ENCODE peak calls at places on chromosomes 3 and 15, in five cellular contexts. T is fibroblast of villous mesenchyme, X is fibroblast of lung, L is HFFc6, M is heart right ventricle. Z is an unnamed sample.

GRCh38 chr3:176633511-176633910 is 563.8 kb downstream of the TBL1XR1 start:
- DNase-seq in X (no peak), T (no peak), L (no peak), M (no peak), Z (no peak)

GRCh38 chr15:63917588-63918316 is 84.0 kb upstream of the HERC1 start:
- DNase-seq in M (no peak), L (no peak), X (no peak), T (no peak), Z (no peak)

GRCh38 chr3:127754411-127755304 is 67.7 kb downstream of the MGLL start:
- DNase-seq in M (no peak), X (no peak), T (no peak), L (no peak), Z (no peak)

GRCh38 chr3:125644036-125645025 is 49.0 kb upstream of the OSBPL11 start:
- DNase-seq in T (peak), M (peak), X (no peak), L (no peak), Z (peak)

GRCh38 chr15:55902975-55903374 is 90.4 kb downstream of the NEDD4 start:
- DNase-seq in X (peak), M (no peak), T (no peak), L (no peak), Z (no peak)

GRCh38 chr3:127961124-127961523 is 46.1 kb downstream of the KBTBD12 start:
- DNase-seq in L (no peak), T (no peak), X (no peak), M (no peak), Z (no peak)

GRCh38 chr3:139455855-139456254 is 20.5 kb downstream of the RBP2 start:
- DNase-seq in M (no peak), X (no peak), T (no peak), L (no peak), Z (no peak)

GRCh38 chr3:97942801-97943546 is 29.3 kb downstream of the RIOX2 start:
- DNase-seq in L (no peak), T (no peak), X (no peak), M (no peak), Z (no peak)

GRCh38 chr3:190718691-190719090 is 143.8 kb downstream of the GMNC start:
- DNase-seq in X (peak), M (no peak), L (peak), T (peak), Z (peak)

GRCh38 chr3:194688207-194688711 is 2.6 kb downstream of the FAM43A start:
- DNase-seq in T (peak), L (no peak), X (peak), M (peak), Z (peak)

GRCh38 chr15:80163217-80163616 is 10.4 kb downstream of the FAH start:
- DNase-seq in M (no peak), T (no peak), L (no peak), X (no peak), Z (no peak)

GRCh38 chr15:89801471-89802205 is 13.0 kb downstream of the ANPEP start:
- DNase-seq in L (no peak), X (no peak), M (no peak), T (no peak), Z (no peak)

GRCh38 chr3:136852180-136852579 is 9.8 kb upstream of the NCK1 start:
- DNase-seq in T (no peak), X (no peak), M (no peak), L (no peak), Z (no peak)

GRCh38 chr3:101724329-101725191 is at the start of gene CEP97:
- DNase-seq in X (peak), L (peak), M (peak), T (peak), Z (peak)

GRCh38 chr15:70099966-70100494 is 2.3 kb upstream of the TLE3 start:
- DNase-seq in X (peak), M (no peak), L (no peak), T (no peak), Z (no peak)

GRCh38 chr15:70098461-70099166 is 897 bp upstream of the TLE3 start:
- DNase-seq in T (peak), X (peak), L (no peak), M (no peak), Z (peak)

GRCh38 chr15:70098170-70098460 is 398 bp upstream of the TLE3 start:
- DNase-seq in L (no peak), M (no peak), T (no peak), X (no peak), Z (no peak)

GRCh38 chr15:70100495-70101331 is 3.0 kb upstream of the TLE3 start:
- DNase-seq in L (no peak), T (peak), M (no peak), X (peak), Z (peak)

DNA sequence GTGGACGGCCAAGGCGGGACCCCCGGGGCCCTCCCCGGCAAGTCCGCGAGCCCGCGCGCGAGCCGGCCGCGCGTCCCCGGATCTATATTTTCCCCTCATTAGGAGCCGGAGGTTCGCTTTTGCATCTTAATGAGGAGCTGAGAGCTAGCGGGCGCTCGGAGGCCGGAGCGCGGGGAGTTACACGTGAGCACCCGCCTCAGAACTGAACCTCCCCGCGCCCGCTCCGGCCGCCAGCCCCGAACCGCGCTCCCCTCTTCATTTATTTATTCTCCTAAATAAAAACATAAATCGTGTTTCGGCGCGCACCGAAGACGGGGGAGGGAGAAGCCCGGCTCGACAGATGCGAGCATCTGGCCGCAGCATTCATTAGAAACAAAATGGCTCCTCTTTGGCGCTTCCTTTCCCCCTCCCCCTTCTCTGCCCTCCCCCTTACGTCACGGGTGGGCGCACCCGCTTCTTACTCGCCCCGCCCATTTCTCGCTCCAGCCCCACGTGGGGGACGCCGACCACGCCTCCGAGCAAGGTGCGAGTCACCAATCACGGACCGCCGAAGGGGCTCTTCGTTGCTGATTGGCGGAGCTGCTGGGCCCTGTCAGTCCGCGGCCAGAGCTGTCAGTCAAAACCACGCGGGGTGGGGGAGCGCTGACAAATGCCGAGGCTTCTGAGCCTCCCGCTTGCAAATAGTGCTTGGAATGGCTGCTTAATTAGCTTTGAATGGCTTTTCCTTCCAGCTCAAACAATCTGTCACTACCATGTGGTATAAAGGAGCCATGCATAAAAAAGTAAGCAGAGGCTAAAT is 1.6 kb upstream of the TLE3 start:
- DNase-seq in X (peak), T (peak), L (peak), M (peak), Z (peak)
- TF ChIP-seq CTCF in X (no peak), T (no peak), L (no peak), M (no peak), Z (no peak)

GRCh38 chr15:65289261-65289854 is 2.7 kb upstream of the PARP16 start:
- DNase-seq in M (no peak), T (no peak), L (no peak), X (no peak), Z (no peak)

GRCh38 chr15:65286069-65286703 is 497 bp downstream of the PARP16 start:
- DNase-seq in T (peak), X (peak), L (no peak), M (no peak), Z (peak)

GRCh38 chr15:65285291-65286068 is 1.2 kb downstream of the PARP16 start:
- DNase-seq in M (no peak), X (peak), T (peak), L (peak), Z (peak)

GRCh38 chr15:65287515-65287845 is 797 bp upstream of the PARP16 start:
- DNase-seq in M (no peak), T (no peak), L (no peak), X (no peak), Z (no peak)

DNA sequence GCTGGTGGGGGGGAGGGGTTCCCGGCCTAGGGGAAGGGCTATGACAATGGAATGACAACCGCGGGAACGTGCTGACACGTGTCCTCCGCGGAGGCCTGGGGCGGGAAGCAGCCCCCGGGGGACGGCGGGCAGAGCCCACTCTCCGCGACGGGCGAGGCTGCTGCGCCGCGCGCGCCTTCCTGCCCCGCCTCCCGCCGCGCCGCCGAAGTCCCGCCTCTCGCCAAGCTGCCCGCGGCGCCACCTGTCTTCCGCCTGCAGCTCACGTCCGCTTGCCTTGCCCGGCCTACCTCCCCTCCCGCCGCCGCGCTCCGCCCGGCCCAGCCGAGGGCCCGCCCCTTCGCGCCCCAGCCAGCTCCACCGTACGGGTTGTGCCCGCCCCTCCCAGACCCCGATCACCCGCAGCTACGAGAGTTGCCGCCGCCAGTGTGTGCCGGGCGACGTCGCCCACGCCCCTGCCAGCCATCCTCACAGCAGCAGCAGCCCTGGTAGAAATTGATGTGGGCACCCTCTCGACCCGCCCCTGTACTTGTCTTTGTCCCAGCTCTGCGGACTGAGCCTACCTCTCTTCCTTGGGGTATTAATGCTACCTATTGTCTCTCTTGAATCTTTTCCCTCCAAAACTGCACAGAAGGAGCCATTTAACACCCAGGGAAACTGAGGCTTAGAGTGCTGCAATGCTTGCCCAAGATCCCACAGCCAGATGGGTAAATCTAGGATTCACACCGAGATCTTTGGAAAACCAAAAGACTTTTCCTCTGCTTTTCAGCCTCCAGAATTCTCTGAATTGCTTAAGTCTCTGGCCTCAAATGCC is at the start of gene PARP16:
- DNase-seq in L (peak), X (peak), M (peak), T (peak), Z (peak)
- TF ChIP-seq CTCF in L (peak), X (peak), M (peak), T (peak), Z (no peak)

GRCh38 chr3:187325632-187326031 is 34.1 kb upstream of the MASP1 start:
- DNase-seq in X (no peak), L (no peak), T (no peak), M (no peak), Z (no peak)

GRCh38 chr3:187327827-187328226 is 36.3 kb upstream of the MASP1 start:
- DNase-seq in X (no peak), L (no peak), M (no peak), T (no peak), Z (no peak)

DNA sequence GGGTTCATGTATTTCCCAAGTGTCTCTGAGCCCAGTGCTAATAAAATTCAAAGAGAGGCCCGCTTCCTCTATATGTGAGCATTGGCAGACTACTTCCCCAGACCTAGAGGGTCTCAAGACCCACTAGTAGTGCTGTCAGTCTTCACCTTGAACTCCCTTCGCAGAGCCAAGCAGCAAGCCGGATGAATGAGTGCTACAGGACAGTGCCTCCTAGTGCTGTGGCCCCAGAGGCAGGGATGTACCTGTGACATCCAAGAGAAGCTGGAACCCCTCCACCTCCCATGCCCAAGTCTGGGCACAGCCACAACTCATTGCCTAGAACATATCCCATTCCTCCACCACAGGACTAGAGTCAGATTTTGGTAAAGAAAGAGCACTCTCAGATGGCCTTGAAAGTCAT is 37.2 kb upstream of the MASP1 start:
- DNase-seq in L (no peak), M (no peak), X (no peak), T (no peak), Z (no peak)
- TF ChIP-seq CTCF in L (no peak), M (no peak), X (no peak), T (no peak), Z (no peak)

GRCh38 chr3:69201658-69202057 is 79.3 kb upstream of the LMOD3 start:
- DNase-seq in L (no peak), M (no peak), X (no peak), T (no peak), Z (no peak)

GRCh38 chr3:69207036-69207435 is 84.6 kb upstream of the LMOD3 start:
- DNase-seq in M (no peak), L (no peak), X (no peak), T (no peak), Z (no peak)

GRCh38 chr3:69203631-69204314 is 81.4 kb upstream of the LMOD3 start:
- DNase-seq in T (no peak), X (no peak), L (no peak), M (no peak), Z (no peak)

GRCh38 chr3:69205385-69205784 is 83.0 kb upstream of the LMOD3 start:
- DNase-seq in T (no peak), X (no peak), M (no peak), L (no peak), Z (no peak)

GRCh38 chr3:69204315-69204957 is 82.0 kb upstream of the LMOD3 start:
- DNase-seq in X (peak), L (no peak), T (no peak), M (peak), Z (no peak)
- TF ChIP-seq CTCF in X (no peak), L (no peak), T (no peak), M (no peak), Z (no peak)

DNA sequence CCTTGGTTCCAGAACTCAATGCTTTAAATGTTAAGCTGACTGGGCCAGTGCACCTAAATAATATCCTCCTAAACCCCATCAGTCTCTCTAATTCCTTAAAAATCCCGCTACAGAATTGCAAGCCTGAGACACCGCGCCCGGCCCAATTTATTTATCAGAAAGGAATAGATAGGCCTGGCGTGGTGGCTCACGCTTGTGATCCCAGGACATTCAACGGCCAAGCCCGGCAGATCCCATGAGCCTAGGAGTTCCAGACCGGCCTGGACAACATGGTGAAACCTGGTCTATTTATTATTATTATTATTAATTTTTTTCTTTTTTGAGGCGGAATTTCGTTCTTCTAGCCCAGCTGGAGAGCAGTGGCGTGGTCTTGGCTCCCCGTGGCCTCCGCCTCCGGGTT is 28.0 kb upstream of the TUBGCP5 start:
- DNase-seq in X (no peak), M (no peak), L (no peak), T (no peak), Z (no peak)
- TF ChIP-seq CTCF in X (no peak), M (no peak), L (no peak), T (no peak), Z (no peak)

DNA sequence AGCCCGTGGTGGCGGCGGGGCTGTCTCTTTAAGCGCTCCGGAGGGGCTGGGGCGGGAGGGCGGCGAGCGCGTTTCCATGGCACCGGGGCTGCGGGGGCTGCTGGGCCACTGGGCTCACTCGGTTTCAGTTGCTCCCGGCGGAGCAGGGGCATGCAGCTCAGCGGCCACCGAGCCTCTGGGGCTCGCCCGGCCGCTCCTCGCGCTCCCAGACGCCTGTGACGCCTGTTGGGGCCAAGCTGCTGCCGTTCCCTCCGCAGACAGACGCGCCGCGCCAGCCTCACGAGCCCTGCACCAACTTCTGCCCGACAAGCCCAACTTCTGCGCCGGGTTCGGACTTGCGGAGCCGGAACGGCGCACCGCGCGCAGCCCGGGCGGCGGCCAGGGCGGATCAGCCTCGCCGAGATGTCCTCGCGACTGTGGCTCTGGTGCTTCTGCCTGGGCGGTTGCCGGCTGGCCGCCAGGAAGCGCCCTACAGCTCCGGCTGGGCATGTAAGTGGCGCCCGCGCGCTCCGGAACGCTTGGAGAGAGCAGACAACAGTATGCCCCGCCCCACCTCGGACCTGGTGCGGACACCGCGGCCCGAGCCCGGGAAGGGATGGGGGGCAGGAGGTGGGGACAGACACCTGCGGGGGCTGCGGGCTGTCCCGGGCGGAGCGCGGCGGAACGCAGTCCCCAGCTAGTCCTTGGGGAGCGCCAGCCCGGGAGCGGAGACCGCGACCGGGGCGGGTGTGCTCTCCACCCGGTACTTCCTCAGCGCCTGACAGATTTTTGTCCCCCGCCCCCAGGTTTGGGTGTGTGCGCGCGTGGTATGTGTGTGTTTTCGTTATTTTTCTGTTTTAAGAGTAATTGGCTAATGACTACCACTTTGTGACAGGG is 154.1 kb upstream of the GOLIM4 start:
- DNase-seq in L (peak), M (peak), X (peak), T (peak), Z (peak)
- TF ChIP-seq CTCF in L (peak), M (no peak), X (peak), T (peak), Z (peak)

GRCh38 chr3:171204942-171205341 is 178.4 kb upstream of the SLC2A2 start:
- DNase-seq in X (no peak), L (no peak), M (no peak), T (no peak), Z (peak)
- TF ChIP-seq CTCF in X (no peak), L (no peak), M (no peak), T (no peak), Z (no peak)

GRCh38 chr3:41101231-41101630 is 98.1 kb upstream of the CTNNB1 start:
- DNase-seq in X (no peak), L (no peak), M (no peak), T (no peak), Z (no peak)
- TF ChIP-seq CTCF in X (no peak), L (no peak), M (no peak), T (no peak), Z (no peak)

GRCh38 chr3:11846281-11847034 is at the start of gene TAMM41:
- DNase-seq in L (peak), T (peak), X (peak), M (peak), Z (peak)
- TF ChIP-seq CTCF in L (peak), T (peak), X (peak), M (peak), Z (peak)